ENCODE peak calls at places on chromosomes 5 and 9, in five cellular contexts. Q, Z, H, N and B are unnamed samples.
A peak's percentile ranks its signal among the peaks of the same experiment; 100 is the strongest.

GRCh38 chr5:59340637-59341036 is 552.9 kb downstream of the PDE4D start:
- DNase-seq in Q (no peak), N (no peak), Z (no peak), H (no peak), B (no peak)

GRCh38 chr5:101326766-101327165 is 423.7 kb upstream of the ST8SIA4 start:
- DNase-seq in Z (no peak), H (no peak), N (no peak), Q (no peak), B (no peak)

GRCh38 chr5:21820527-21820926 is 1032.6 kb downstream of the CDH12 start:
- DNase-seq in N (no peak), H (no peak), Z (no peak), Q (no peak), B (no peak)

GRCh38 chr5:146756546-146756945 is 122.0 kb downstream of the PPP2R2B start:
- DNase-seq in H (no peak), Z (no peak), Q (no peak), N (no peak), B (no peak)

GRCh38 chr9:70910598-70910997 is 210.8 kb downstream of the TRPM3 start:
- DNase-seq in H (no peak), Z (no peak), Q (no peak), N (no peak), B (no peak)

GRCh38 chr5:119302916-119303897 is 52.6 kb upstream of the TNFAIP8 start:
- DNase-seq in N (peak; percentile 56), H (no peak), Z (no peak), Q (no peak), B (peak; percentile 98)

GRCh38 chr5:126594676-126595485 is at the start of gene ALDH7A1:
- DNase-seq in Z (peak; percentile 90), Q (peak; percentile 99), N (peak; percentile 99), H (peak; percentile 96), B (peak; percentile 94)

GRCh38 chr9:131714161-131714646 is 25.7 kb downstream of the RAPGEF1 start:
- DNase-seq in H (no peak), N (no peak), Z (no peak), Q (no peak), B (peak; percentile 97)

GRCh38 chr5:95217351-95217750 is 67.5 kb downstream of the MCTP1 start:
- DNase-seq in N (no peak), Q (no peak), H (no peak), Z (no peak), B (no peak)

GRCh38 chr5:107950774-107951173 is 280.0 kb upstream of the EFNA5 start:
- DNase-seq in H (no peak), Q (no peak), Z (no peak), N (no peak), B (no peak)

GRCh38 chr5:15574806-15575205 is 74.8 kb downstream of the FBXL7 start:
- DNase-seq in Z (no peak), Q (no peak), H (no peak), N (no peak), B (no peak)

GRCh38 chr5:136166909-136167308 is 26.1 kb downstream of the SMIM32 start:
- DNase-seq in H (no peak), Q (no peak), N (no peak), Z (no peak), B (no peak)

GRCh38 chr5:160129841-160130240 is 10.6 kb upstream of the PWWP2A start:
- DNase-seq in N (no peak), H (no peak), Z (no peak), Q (no peak), B (no peak)

GRCh38 chr5:15762668-15763067 is 262.7 kb downstream of the FBXL7 start:
- DNase-seq in N (no peak), Q (no peak), Z (no peak), H (no peak), B (no peak)

GRCh38 chr9:130927995-130928900 is 10.8 kb downstream of the FIBCD1 start:
- DNase-seq in H (no peak), Z (no peak), N (no peak), Q (no peak), B (no peak)

GRCh38 chr9:21331676-21332402 is 3.4 kb downstream of the KLHL9 start:
- DNase-seq in H (no peak), N (no peak), Z (no peak), Q (no peak), B (no peak)

GRCh38 chr5:110738503-110738811 is 350 bp upstream of the SLC25A46 start:
- DNase-seq in Z (no peak), N (no peak), H (no peak), Q (no peak), B (no peak)

GRCh38 chr5:136082390-136083193 is 50.1 kb upstream of the SMAD5 start:
- DNase-seq in Q (peak; percentile 74), Z (peak; percentile 64), N (peak; percentile 71), H (no peak), B (peak; percentile 78)

GRCh38 chr5:17412760-17413671 is 85.0 kb upstream of the TAF11L2 start:
- DNase-seq in Q (no peak), H (no peak), Z (no peak), N (peak; percentile 14), B (no peak)

GRCh38 chr5:112743631-112744030 is 5.9 kb downstream of the APC start:
- DNase-seq in H (no peak), Q (no peak), N (no peak), Z (no peak), B (no peak)

GRCh38 chr5:130796032-130796431 is 369.0 kb downstream of the HINT1 start:
- DNase-seq in Q (no peak), N (no peak), Z (no peak), H (no peak), B (no peak)

GRCh38 chr5:37844004-37844403 is 4.2 kb upstream of the GDNF start:
- DNase-seq in N (peak; percentile 71), Q (peak; percentile 60), Z (no peak), H (no peak), B (no peak)

GRCh38 chr5:2738156-2738699 is 13.2 kb downstream of the IRX2 start:
- DNase-seq in Q (peak; percentile 38), H (no peak), Z (no peak), N (no peak), B (no peak)

GRCh38 chr9:115494958-115495690 is 377.2 kb upstream of the TNC start:
- DNase-seq in Q (no peak), H (no peak), N (peak; percentile 82), Z (no peak), B (peak; percentile 42)

GRCh38 chr5:142515036-142515435 is 170.9 kb downstream of the FGF1 start:
- DNase-seq in H (no peak), Z (no peak), N (no peak), Q (no peak), B (no peak)

GRCh38 chr9:27602107-27602836 is 29.0 kb upstream of the C9orf72 start:
- DNase-seq in Z (no peak), H (no peak), Q (no peak), N (no peak), B (no peak)

GRCh38 chr5:153629027-153629426 is 138.6 kb downstream of the GRIA1 start:
- DNase-seq in Z (peak; percentile 31), H (peak; percentile 60), Q (peak; percentile 75), N (peak; percentile 98), B (peak; percentile 99)

GRCh38 chr9:114791736-114792135 is 14.1 kb downstream of the TNFSF15 start:
- DNase-seq in Z (no peak), H (no peak), Q (no peak), N (no peak), B (no peak)

GRCh38 chr9:75299324-75299723 is 211.0 kb downstream of the OSTF1 start:
- DNase-seq in N (no peak), H (no peak), Q (no peak), Z (no peak), B (no peak)

GRCh38 chr5:30749971-30750370 is 443.5 kb upstream of the CDH6 start:
- DNase-seq in Z (no peak), Q (no peak), N (peak; percentile 27), H (no peak), B (no peak)

GRCh38 chr5:154868702-154869101 is 10.3 kb downstream of the CNOT8 start:
- DNase-seq in N (peak; percentile 81), H (no peak), Z (no peak), Q (peak; percentile 69), B (no peak)

GRCh38 chr9:109449036-109449798 is 48.9 kb downstream of the PTPN3 start:
- DNase-seq in N (no peak), Q (no peak), H (no peak), Z (no peak), B (no peak)

GRCh38 chr5:66877843-66878242 is 281.6 kb downstream of the MAST4 start:
- DNase-seq in Z (no peak), N (no peak), Q (no peak), H (no peak), B (peak; percentile 37)

GRCh38 chr9:119368681-119369581 is at the start of gene BRINP1:
- DNase-seq in Q (peak; percentile 80), H (peak; percentile 49), N (peak; percentile 86), Z (peak; percentile 47), B (peak; percentile 6)

GRCh38 chr5:40356248-40356647 is 323.5 kb upstream of the PTGER4 start:
- DNase-seq in H (no peak), Q (no peak), N (no peak), Z (no peak), B (no peak)

GRCh38 chr5:172266676-172267092 is 16.9 kb downstream of the UBTD2 start:
- DNase-seq in Z (no peak), Q (no peak), H (no peak), N (no peak), B (no peak)

GRCh38 chr5:103829585-103829984 is 267.0 kb upstream of the NUDT12 start:
- DNase-seq in H (no peak), Q (no peak), Z (no peak), N (peak; percentile 24), B (no peak)

DNA sequence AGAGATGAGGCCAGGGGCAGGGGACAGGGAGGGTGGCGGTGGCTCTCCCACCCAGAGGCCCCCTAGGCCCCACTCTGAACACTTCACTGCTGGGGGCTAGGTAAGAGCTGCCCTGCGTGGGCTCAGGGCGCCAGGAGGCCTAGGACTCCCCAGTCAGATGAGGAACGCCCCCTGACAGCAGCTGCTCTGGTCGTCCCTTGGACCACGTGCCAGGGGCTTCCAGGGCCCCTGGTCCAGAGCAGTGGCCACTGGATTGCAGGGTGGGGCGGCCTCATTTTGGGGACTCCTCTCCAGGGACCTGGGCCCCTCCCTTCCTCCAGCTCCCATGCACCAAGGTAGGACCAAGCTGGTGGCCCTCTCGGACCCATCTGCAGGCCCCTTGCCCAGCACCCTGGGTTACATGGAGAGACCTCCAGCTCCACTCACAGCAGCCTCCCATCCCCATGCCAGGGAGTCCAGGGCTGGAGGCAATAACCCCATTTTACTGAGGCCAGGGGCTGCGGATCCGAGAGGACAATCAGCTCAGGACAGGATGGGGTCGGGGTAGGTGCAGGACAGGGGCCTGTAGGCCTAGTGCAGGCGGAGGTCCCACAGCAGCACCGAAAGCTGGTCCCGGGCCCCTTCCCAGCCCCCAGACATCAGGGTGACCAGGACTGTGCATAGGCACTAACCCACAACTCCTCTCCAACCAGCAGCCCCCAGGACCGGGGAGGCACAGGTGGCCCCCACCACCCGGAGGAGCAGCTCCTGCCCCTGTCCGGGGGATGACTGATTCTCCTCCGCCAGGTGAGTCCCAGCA is 1.5 kb downstream of the EGFL7 start:
- DNase-seq in Z (no peak), H (no peak), N (no peak), Q (no peak), B (no peak)
- H3K23ac ChIP-seq in Z (no peak overlapping the region), H (no peak overlapping the region), N (no peak overlapping the region), Q (no peak overlapping the region), B (no peak overlapping the region)

GRCh38 chr9:127450831-127451680 is at the start of the genes LRSAM1 and RPL12:
- DNase-seq in Q (peak; percentile 95), N (peak; percentile 97), Z (peak; percentile 97), H (peak; percentile 91), B (peak; percentile 96)
- H3K4ac ChIP-seq in Q (no peak within 1 kb of the TSS), N (peak within 1 kb of the TSS; percentile 87), Z (peak within 1 kb of the TSS; percentile 39), H (peak within 1 kb of the TSS; percentile 91), B (peak within 1 kb of the TSS; percentile 91)

GRCh38 chr9:36046923-36047322 is 10.2 kb downstream of the RECK start:
- DNase-seq in Q (no peak), Z (no peak), N (no peak), H (no peak), B (no peak)
- H3K18ac ChIP-seq in Q (no peak overlapping the region), Z (no peak overlapping the region), N (no peak overlapping the region), H (no peak overlapping the region), B (no peak overlapping the region)

GRCh38 chr9:122004589-122004988 is 88.5 kb downstream of the TTLL11 start:
- DNase-seq in H (no peak), N (no peak), Z (no peak), Q (no peak), B (no peak)
- H3K23ac ChIP-seq in H (no peak overlapping the region), N (no peak overlapping the region), Z (no peak overlapping the region), Q (no peak overlapping the region), B (no peak overlapping the region)